ENCODE peak calls at places on chromosomes 2 and 18, in eight cellular contexts. A is T-cell; C is glutamatergic neuron; B is stimulated activated CD4-positive, alpha-beta T cell treated with anti-CD3 and anti-CD28 coated beads, Interleukin-4, amount 100 ng/mL, for 4 hours; X is NAMALWA; P is effector CD4-positive, alpha-beta T cell; L is AG09309; G is amniotic stem cell. M is an unnamed sample.

GRCh38 chr2:233185320-233185719 is 66.2 kb upstream of the ATG16L1 start:
- DNase-seq in P (no peak), X (no peak), L (no peak), B (no peak), C (no peak), G (no peak), A (no peak), M (no peak)

GRCh38 chr18:42534313-42534712 is 579.3 kb downstream of the PIK3C3 start:
- DNase-seq in G (no peak), P (no peak), A (no peak), B (no peak), L (no peak), X (no peak), C (no peak), M (no peak)

GRCh38 chr2:3421053-3421452 is 41.6 kb downstream of the TRAPPC12 start:
- DNase-seq in P (no peak), L (no peak), A (no peak), C (no peak), G (no peak), X (no peak), B (no peak), M (no peak)

GRCh38 chr2:9467687-9468086 is 6.7 kb upstream of the IAH1 start:
- DNase-seq in C (no peak), B (no peak), G (no peak), L (no peak), P (no peak), A (no peak), X (no peak), M (no peak)

GRCh38 chr2:229348135-229348534 is 77.0 kb upstream of the PID1 start:
- DNase-seq in A (no peak), G (no peak), C (no peak), X (no peak), L (peak; percentile 66), B (no peak), P (no peak), M (no peak)

GRCh38 chr2:198315791-198316190 is 511.4 kb downstream of the PLCL1 start:
- DNase-seq in P (no peak), G (no peak), X (no peak), B (no peak), A (no peak), L (no peak), C (no peak), M (no peak)

GRCh38 chr2:175154670-175155082 is 13.3 kb downstream of the ATF2 start:
- DNase-seq in G (peak; percentile 38), A (no peak), B (no peak), P (no peak), C (no peak), X (no peak), L (no peak), M (no peak)

GRCh38 chr2:122100371-122101150 is 345.1 kb downstream of the TSN start:
- DNase-seq in B (no peak), C (no peak), A (no peak), P (no peak), X (no peak), G (no peak), L (no peak), M (no peak)

GRCh38 chr18:26804474-26804873 is 61.0 kb downstream of the AQP4 start:
- DNase-seq in P (no peak), A (no peak), B (no peak), G (no peak), X (peak; percentile 24), C (peak; percentile 43), L (no peak), M (no peak)